ENCODE peak calls at places on chromosomes 16 and 17, in four cellular contexts. One of them, this sample, is unnamed.

GRCh38 chr16:56643080-56643778 is 4.8 kb downstream of the MT1A start:
- DNase-seq in fibroblast of lung: peak; percentile 51
- DNase-seq in choroid plexus epithelial cell: peak; percentile 37
- DNase-seq in pancreas: peak; percentile 88
- DNase-seq in this sample: peak; percentile 70

GRCh38 chr16:11843206-11843605 is 8.1 kb downstream of the RSL1D1 start:
- DNase-seq in fibroblast of lung: no peak
- DNase-seq in choroid plexus epithelial cell: no peak
- DNase-seq in pancreas: no peak
- DNase-seq in this sample: no peak

GRCh38 chr16:12245088-12245922 is 268.8 kb downstream of the SNX29 start:
- DNase-seq in fibroblast of lung: no peak
- DNase-seq in choroid plexus epithelial cell: no peak
- DNase-seq in pancreas: no peak
- DNase-seq in this sample: no peak

GRCh38 chr17:65055708-65056638 is 567 bp downstream of the GNA13 start:
- DNase-seq in fibroblast of lung: peak; percentile 30
- DNase-seq in choroid plexus epithelial cell: peak; percentile 30
- DNase-seq in pancreas: peak; percentile 69
- DNase-seq in this sample: peak; percentile 53

GRCh38 chr16:3578610-3579551 is 1.7 kb upstream of the NLRC3 start:
- DNase-seq in fibroblast of lung: peak; percentile 20
- DNase-seq in choroid plexus epithelial cell: no peak
- DNase-seq in pancreas: no peak
- DNase-seq in this sample: no peak

GRCh38 chr17:64163468-64163867 is 33.5 kb upstream of the ERN1 start:
- DNase-seq in fibroblast of lung: no peak
- DNase-seq in choroid plexus epithelial cell: no peak
- DNase-seq in pancreas: no peak
- DNase-seq in this sample: no peak

GRCh38 chr16:85613609-85614337 is 651 bp downstream of the GSE1 start:
- DNase-seq in fibroblast of lung: peak; percentile 43
- DNase-seq in choroid plexus epithelial cell: no peak
- DNase-seq in pancreas: peak; percentile 68
- DNase-seq in this sample: peak; percentile 33

GRCh38 chr17:55722742-55723487 is at the start of gene TMEM100:
- DNase-seq in fibroblast of lung: peak; percentile 90
- DNase-seq in choroid plexus epithelial cell: peak; percentile 92
- DNase-seq in pancreas: no peak
- DNase-seq in this sample: peak; percentile 84

GRCh38 chr17:79840204-79840988 is 1.2 kb upstream of the CBX4 start:
- DNase-seq in fibroblast of lung: no peak
- DNase-seq in choroid plexus epithelial cell: peak; percentile 55
- DNase-seq in pancreas: peak; percentile 64
- DNase-seq in this sample: peak; percentile 75

GRCh38 chr16:89618114-89618999 is 4.9 kb downstream of the DPEP1 start:
- DNase-seq in fibroblast of lung: no peak
- DNase-seq in choroid plexus epithelial cell: peak; percentile 40
- DNase-seq in pancreas: no peak
- DNase-seq in this sample: peak; percentile 73

GRCh38 chr17:8846768-8847211 is 20.7 kb downstream of the PIK3R6 start:
- DNase-seq in fibroblast of lung: peak; percentile 56
- DNase-seq in choroid plexus epithelial cell: peak; percentile 64
- DNase-seq in pancreas: no peak
- DNase-seq in this sample: peak; percentile 39

GRCh38 chr16:84177740-84178070 is 9.2 kb downstream of the TAF1C start:
- DNase-seq in fibroblast of lung: peak; percentile 86
- DNase-seq in choroid plexus epithelial cell: peak; percentile 46
- DNase-seq in pancreas: no peak
- DNase-seq in this sample: peak; percentile 71

GRCh38 chr16:397135-397661 is at the start of gene NME4:
- DNase-seq in fibroblast of lung: no peak
- DNase-seq in choroid plexus epithelial cell: peak; percentile 28
- DNase-seq in pancreas: no peak
- DNase-seq in this sample: no peak

GRCh38 chr17:57930239-57930638 is 25.0 kb downstream of the CUEDC1 start:
- DNase-seq in fibroblast of lung: no peak
- DNase-seq in choroid plexus epithelial cell: no peak
- DNase-seq in pancreas: no peak
- DNase-seq in this sample: no peak

GRCh38 chr16:74275031-74275636 is 21.5 kb upstream of the PSMD7 start:
- DNase-seq in fibroblast of lung: peak; percentile 11
- DNase-seq in choroid plexus epithelial cell: peak; percentile 58
- DNase-seq in pancreas: no peak
- DNase-seq in this sample: peak; percentile 24

GRCh38 chr16:11535494-11535893 is 51.2 kb downstream of the LITAF start:
- DNase-seq in fibroblast of lung: no peak
- DNase-seq in choroid plexus epithelial cell: no peak
- DNase-seq in pancreas: no peak
- DNase-seq in this sample: no peak

GRCh38 chr17:1455291-1455747 is 713 bp downstream of the CRK start:
- DNase-seq in fibroblast of lung: peak; percentile 67
- DNase-seq in choroid plexus epithelial cell: peak; percentile 72
- DNase-seq in pancreas: peak; percentile 59
- DNase-seq in this sample: peak; percentile 75

GRCh38 chr17:35213412-35213925 is 19.3 kb upstream of the SLC35G3 start:
- DNase-seq in fibroblast of lung: no peak
- DNase-seq in choroid plexus epithelial cell: no peak
- DNase-seq in pancreas: no peak
- DNase-seq in this sample: no peak

GRCh38 chr17:35212668-35213067 is 18.5 kb upstream of the SLC35G3 start:
- DNase-seq in fibroblast of lung: no peak
- DNase-seq in choroid plexus epithelial cell: no peak
- DNase-seq in pancreas: no peak
- DNase-seq in this sample: no peak

GRCh38 chr17:35214192-35214591 is 20.0 kb upstream of the SLC35G3 start:
- DNase-seq in fibroblast of lung: no peak
- DNase-seq in choroid plexus epithelial cell: no peak
- DNase-seq in pancreas: no peak
- DNase-seq in this sample: no peak

GRCh38 chr17:35214631-35215273 is 20.6 kb upstream of the SLC35G3 start:
- DNase-seq in fibroblast of lung: no peak
- DNase-seq in choroid plexus epithelial cell: no peak
- DNase-seq in pancreas: no peak
- DNase-seq in this sample: no peak

DNA sequence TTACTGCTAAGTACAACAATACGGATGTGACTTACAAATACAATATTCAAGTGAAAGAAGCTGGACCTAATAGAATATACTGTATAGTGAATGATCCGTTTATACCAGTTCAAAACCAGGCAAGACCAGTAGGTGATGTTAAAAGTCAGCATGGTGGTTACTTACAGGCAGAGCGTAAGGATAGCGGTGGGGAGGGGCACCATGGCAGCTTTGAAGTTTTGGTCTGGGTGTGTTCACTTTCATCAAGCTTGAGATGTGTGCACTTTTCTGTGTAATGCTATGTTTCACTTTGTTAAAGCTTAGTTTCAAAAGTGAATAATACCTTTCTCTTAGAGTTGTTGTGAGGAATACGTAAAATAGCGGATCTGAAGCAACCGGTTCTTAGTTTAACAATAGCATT is 16.5 kb upstream of the SLC35G3 start:
- DNase-seq in fibroblast of lung: no peak
- DNase-seq in choroid plexus epithelial cell: no peak
- DNase-seq in pancreas: no peak
- DNase-seq in this sample: no peak
- H3K4me3 ChIP-seq in fibroblast of lung: no peak overlapping the region
- H3K4me3 ChIP-seq in choroid plexus epithelial cell: no peak overlapping the region
- H3K4me3 ChIP-seq in pancreas: no peak overlapping the region
- H3K4me3 ChIP-seq in this sample: no peak overlapping the region

GRCh38 chr16:2090819-2091721 is 43.3 kb downstream of the TSC2 start:
- DNase-seq in fibroblast of lung: peak; percentile 47
- DNase-seq in choroid plexus epithelial cell: peak; percentile 73
- DNase-seq in pancreas: peak; percentile 88
- DNase-seq in this sample: peak; percentile 22
- TF ChIP-seq CTCF in fibroblast of lung: no peak
- TF ChIP-seq CTCF in choroid plexus epithelial cell: no peak
- TF ChIP-seq CTCF in pancreas: peak; percentile 14
- TF ChIP-seq CTCF in this sample: no peak

GRCh38 chr17:6755731-6756184 is at the start of gene XAF1:
- DNase-seq in fibroblast of lung: no peak
- DNase-seq in choroid plexus epithelial cell: peak; percentile 87
- DNase-seq in pancreas: peak; percentile 26
- DNase-seq in this sample: peak; percentile 86

GRCh38 chr17:6756425-6757012 is 673 bp downstream of the XAF1 start:
- DNase-seq in fibroblast of lung: no peak
- DNase-seq in choroid plexus epithelial cell: no peak
- DNase-seq in pancreas: no peak
- DNase-seq in this sample: peak; percentile 24

GRCh38 chr17:6755281-6755680 is 565 bp upstream of the XAF1 start:
- DNase-seq in fibroblast of lung: no peak
- DNase-seq in choroid plexus epithelial cell: peak; percentile 47
- DNase-seq in pancreas: no peak
- DNase-seq in this sample: peak; percentile 86

GRCh38 chr17:6761817-6762216 is 6.0 kb downstream of the XAF1 start:
- DNase-seq in fibroblast of lung: peak; percentile 37
- DNase-seq in choroid plexus epithelial cell: no peak
- DNase-seq in pancreas: no peak
- DNase-seq in this sample: no peak

GRCh38 chr17:6757747-6758146 is 1.9 kb downstream of the XAF1 start:
- DNase-seq in fibroblast of lung: no peak
- DNase-seq in choroid plexus epithelial cell: no peak
- DNase-seq in pancreas: no peak
- DNase-seq in this sample: no peak
- H3K4me3 ChIP-seq in fibroblast of lung: no peak overlapping the region
- H3K4me3 ChIP-seq in choroid plexus epithelial cell: no peak overlapping the region
- H3K4me3 ChIP-seq in pancreas: no peak overlapping the region
- H3K4me3 ChIP-seq in this sample: no peak overlapping the region

GRCh38 chr17:81230043-81230820 is 7.5 kb upstream of the CEP131 start:
- DNase-seq in fibroblast of lung: no peak
- DNase-seq in choroid plexus epithelial cell: no peak
- DNase-seq in pancreas: peak; percentile 17
- DNase-seq in this sample: no peak
- TF ChIP-seq CTCF in fibroblast of lung: peak; percentile 10
- TF ChIP-seq CTCF in choroid plexus epithelial cell: peak; percentile 51
- TF ChIP-seq CTCF in pancreas: no peak
- TF ChIP-seq CTCF in this sample: peak; percentile 42

GRCh38 chr16:78571880-78572279 is 472.4 kb downstream of the WWOX start:
- DNase-seq in fibroblast of lung: peak; percentile 28
- DNase-seq in choroid plexus epithelial cell: no peak
- DNase-seq in pancreas: no peak
- DNase-seq in this sample: peak; percentile 80

GRCh38 chr16:78567713-78568112 is 468.3 kb downstream of the WWOX start:
- DNase-seq in fibroblast of lung: no peak
- DNase-seq in choroid plexus epithelial cell: no peak
- DNase-seq in pancreas: no peak
- DNase-seq in this sample: no peak

GRCh38 chr16:78574571-78574970 is 475.1 kb downstream of the WWOX start:
- DNase-seq in fibroblast of lung: no peak
- DNase-seq in choroid plexus epithelial cell: no peak
- DNase-seq in pancreas: no peak
- DNase-seq in this sample: no peak

GRCh38 chr16:78571434-78571833 is 472.0 kb downstream of the WWOX start:
- DNase-seq in fibroblast of lung: no peak
- DNase-seq in choroid plexus epithelial cell: no peak
- DNase-seq in pancreas: no peak
- DNase-seq in this sample: no peak

DNA sequence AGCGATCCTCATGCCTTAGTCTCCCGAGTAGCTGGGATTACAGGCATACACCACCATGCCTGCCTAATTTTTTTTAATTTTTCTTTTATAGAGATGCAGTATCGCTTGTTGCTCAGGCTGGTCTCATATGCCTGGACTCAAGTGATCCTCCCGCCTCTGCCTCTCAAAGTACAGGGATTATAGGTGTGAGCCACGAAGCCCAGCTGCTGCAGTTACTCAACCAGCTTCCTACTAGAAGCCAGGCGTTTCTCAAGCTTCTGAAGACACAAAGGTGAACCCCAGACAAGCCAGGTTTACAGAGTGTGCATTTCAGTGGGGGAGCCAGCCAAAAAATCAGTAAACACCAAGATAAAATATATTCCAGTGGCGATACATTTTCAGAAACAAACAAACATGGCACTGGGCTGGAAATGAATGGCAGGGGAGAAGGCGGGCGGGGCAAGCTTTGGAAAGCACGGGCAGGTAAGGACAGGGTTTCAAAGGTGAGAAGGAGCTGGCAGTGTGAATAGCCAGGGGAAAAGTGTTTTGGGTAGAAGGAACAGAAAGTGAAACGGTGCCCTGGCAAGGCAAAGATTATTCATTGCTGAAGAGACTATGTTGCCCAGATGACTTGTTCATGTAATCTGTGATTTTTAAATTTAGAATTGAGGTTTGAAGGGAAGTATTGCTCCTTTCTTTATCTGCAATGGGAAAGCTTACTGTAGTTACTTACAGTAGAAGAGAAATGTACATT is 471.1 kb downstream of the WWOX start:
- DNase-seq in fibroblast of lung: no peak
- DNase-seq in choroid plexus epithelial cell: no peak
- DNase-seq in pancreas: no peak
- DNase-seq in this sample: peak; percentile 62
- H3K4me3 ChIP-seq in fibroblast of lung: no peak overlapping the region
- H3K4me3 ChIP-seq in choroid plexus epithelial cell: no peak overlapping the region
- H3K4me3 ChIP-seq in pancreas: no peak overlapping the region
- H3K4me3 ChIP-seq in this sample: no peak overlapping the region

This sample was measured in fibroblast of villous mesenchyme.